ENCODE peak calls at places on chromosomes 11 and 22, in six cellular contexts. I is Karpas-422; X is stimulated activated CD8-positive, alpha-beta memory T cell treated with anti-CD3 and anti-CD28 coated beads, Interleukin-7, amount 100 ng/mL, for 1 hour; L is cardiac fibroblast; B is retinal pigment epithelial cell; R is Kasumi-1. D is an unnamed sample.

GRCh38 chr11:64868904-64869570 is 9.4 kb downstream of the EHD1 start:
- DNase-seq in I (no peak), B (peak; percentile 66), X (no peak), L (peak; percentile 75), R (no peak), D (no peak)

GRCh38 chr11:27934830-27935145 is 173.2 kb downstream of the KIF18A start:
- DNase-seq in L (peak; percentile 87), X (no peak), R (no peak), I (peak; percentile 4), B (peak; percentile 90), D (no peak)

GRCh38 chr22:45884201-45885067 is 92.5 kb downstream of the WNT7B start:
- DNase-seq in I (no peak), R (no peak), B (no peak), L (peak; percentile 8), X (no peak), D (no peak)

GRCh38 chr11:77395460-77396175 is 78.3 kb downstream of the PAK1 start:
- DNase-seq in X (no peak), B (no peak), L (no peak), R (no peak), I (peak; percentile 30), D (no peak)

GRCh38 chr11:26930518-26931247 is 63.2 kb upstream of the FIBIN start:
- DNase-seq in I (no peak), B (peak; percentile 33), L (no peak), R (no peak), X (no peak), D (no peak)

GRCh38 chr11:130209128-130209932 is 49.7 kb downstream of the ST14 start:
- DNase-seq in B (no peak), X (no peak), L (no peak), R (no peak), I (no peak), D (no peak)

GRCh38 chr11:9123595-9124304 is 32.4 kb upstream of the SCUBE2 start:
- DNase-seq in L (no peak), I (peak; percentile 77), X (no peak), R (no peak), B (no peak), D (no peak)

GRCh38 chr22:43867839-43868652 is 5.7 kb upstream of the SULT4A1 start:
- DNase-seq in X (no peak), L (peak; percentile 57), R (peak; percentile 46), I (peak; percentile 62), B (no peak), D (no peak)

GRCh38 chr11:130049260-130049659 is 20.4 kb upstream of the APLP2 start:
- DNase-seq in B (no peak), X (no peak), R (no peak), L (peak; percentile 20), I (no peak), D (no peak)

GRCh38 chr11:134101292-134101691 is 32.4 kb downstream of the JAM3 start:
- DNase-seq in R (no peak), I (no peak), B (no peak), L (peak; percentile 19), X (no peak), D (no peak)

GRCh38 chr11:45250035-45250693 is 36.0 kb downstream of the SYT13 start:
- DNase-seq in R (no peak), B (no peak), L (peak; percentile 17), I (no peak), X (no peak), D (no peak)

GRCh38 chr11:8096575-8096974 is 15.6 kb downstream of the TUB start:
- DNase-seq in I (no peak), X (no peak), B (no peak), L (no peak), R (no peak), D (no peak)

GRCh38 chr11:106668147-106668546 is 350.1 kb downstream of the GUCY1A2 start:
- DNase-seq in X (no peak), I (no peak), R (no peak), L (peak; percentile 36), B (no peak), D (no peak)

GRCh38 chr11:40037005-40037404 is 1422.4 kb downstream of the LRRC4C start:
- DNase-seq in I (no peak), X (no peak), B (no peak), L (no peak), R (no peak), D (no peak)

GRCh38 chr22:20117656-20118571 is 888 bp upstream of the TRMT2A start:
- DNase-seq in R (peak; percentile 25), B (no peak), I (peak; percentile 68), X (no peak), L (peak; percentile 25), D (no peak)

GRCh38 chr22:37045958-37046357 is 5.6 kb upstream of the KCTD17 start:
- DNase-seq in B (no peak), R (peak; percentile 64), X (no peak), I (peak; percentile 70), L (peak; percentile 65), D (no peak)

GRCh38 chr22:31055322-31056159 is 25.6 kb upstream of the SMTN start:
- DNase-seq in L (peak; percentile 98), I (no peak), B (peak; percentile 99), X (no peak), R (no peak), D (peak; percentile 73)

GRCh38 chr11:27350503-27350902 is 12.5 kb downstream of the CCDC34 start:
- DNase-seq in L (peak; percentile 85), R (no peak), I (no peak), B (no peak), X (no peak), D (no peak)